ENCODE peak calls at places on chromosomes 4 and X, in four cellular contexts. L is HCT116, M is MM.1S, J is neural progenitor cell. O is an unnamed sample.

GRCh38 chr4:115113382-115114106 is at the start of gene NDST4:
- DNase-seq in L (no peak), M (no peak), J (peak), O (no peak)

GRCh38 chr4:105895609-105896460 is 564 bp downstream of the NPNT start:
- DNase-seq in L (no peak), M (peak), J (peak), O (no peak)

GRCh38 chr4:154416183-154416543 is 75.4 kb downstream of the DCHS2 start:
- DNase-seq in L (no peak), M (no peak), J (peak), O (peak)

GRCh38 chr4:125123710-125124109 is 191.0 kb upstream of the FAT4 start:
- DNase-seq in L (no peak), M (no peak), J (no peak), O (no peak)

GRCh38 chr4:54186371-54186770 is 42.7 kb upstream of the PDGFRA start:
- DNase-seq in L (no peak), M (no peak), J (no peak), O (no peak)

GRCh38 chr4:81260443-81261102 is 45.6 kb upstream of the PRKG2 start:
- DNase-seq in L (no peak), M (no peak), J (peak), O (peak)

GRCh38 chrX:11151799-11152591 is 40.9 kb downstream of the HCCS start:
- DNase-seq in L (no peak), M (no peak), J (peak), O (no peak)

GRCh38 chr4:56238251-56238650 is 149.0 kb downstream of the AASDH start:
- DNase-seq in L (no peak), M (no peak), J (no peak), O (no peak)

GRCh38 chr4:101198741-101199339 is 148.5 kb downstream of the PPP3CA start:
- DNase-seq in L (no peak), M (no peak), J (no peak), O (no peak)

GRCh38 chr4:91734682-91735081 is 569.1 kb upstream of the GRID2 start:
- DNase-seq in L (no peak), M (no peak), J (no peak), O (no peak)

GRCh38 chrX:130158311-130158710 is 7.3 kb downstream of the AIFM1 start:
- DNase-seq in L (no peak), M (no peak), J (no peak), O (no peak)

GRCh38 chr4:139131209-139131870 is 45.7 kb downstream of the ELF2 start:
- DNase-seq in L (no peak), M (no peak), J (no peak), O (no peak)

DNA sequence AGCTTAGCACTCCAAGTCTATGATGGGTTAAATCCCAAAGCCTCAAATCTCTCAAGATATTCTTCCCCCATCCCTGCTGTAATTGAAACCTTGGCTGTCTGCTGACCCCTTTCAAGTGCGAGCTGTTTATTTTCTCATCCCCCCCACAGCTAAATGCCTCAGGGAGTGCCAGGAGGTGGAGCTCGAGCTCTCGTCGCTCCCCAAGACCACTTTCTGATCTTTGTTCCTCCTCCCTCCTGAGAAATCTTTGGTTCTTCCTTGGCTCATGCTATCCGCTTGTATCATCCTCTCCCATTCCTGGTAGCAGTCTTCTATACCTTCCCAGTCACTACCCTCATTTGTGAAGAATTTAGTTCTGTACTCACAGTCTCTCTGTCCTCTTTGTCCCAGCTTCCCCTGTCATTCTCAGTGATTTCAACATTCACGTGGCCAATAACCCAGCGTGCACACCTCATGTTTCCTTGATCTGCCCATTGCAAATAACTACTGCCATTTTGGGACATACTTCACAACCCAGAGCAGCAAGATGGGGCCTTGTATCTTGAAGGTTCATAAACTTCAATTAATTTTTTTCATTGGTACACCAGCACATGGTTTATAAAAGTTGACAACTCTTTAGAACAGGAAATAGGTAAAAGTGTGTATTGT is 9.2 kb upstream of the SLC25A43 start:
- DNase-seq in L (no peak), M (no peak), J (peak), O (no peak)
- TF ChIP-seq CTCF in L (no peak), M (no peak), J (no peak), O (peak)

GRCh38 chr4:75973770-75974169 is 17.0 kb downstream of the SDAD1 start:
- DNase-seq in L (no peak), M (no peak), J (no peak), O (no peak)

GRCh38 chr4:75980576-75980975 is 10.2 kb downstream of the SDAD1 start:
- DNase-seq in L (no peak), M (no peak), J (no peak), O (no peak)

DNA sequence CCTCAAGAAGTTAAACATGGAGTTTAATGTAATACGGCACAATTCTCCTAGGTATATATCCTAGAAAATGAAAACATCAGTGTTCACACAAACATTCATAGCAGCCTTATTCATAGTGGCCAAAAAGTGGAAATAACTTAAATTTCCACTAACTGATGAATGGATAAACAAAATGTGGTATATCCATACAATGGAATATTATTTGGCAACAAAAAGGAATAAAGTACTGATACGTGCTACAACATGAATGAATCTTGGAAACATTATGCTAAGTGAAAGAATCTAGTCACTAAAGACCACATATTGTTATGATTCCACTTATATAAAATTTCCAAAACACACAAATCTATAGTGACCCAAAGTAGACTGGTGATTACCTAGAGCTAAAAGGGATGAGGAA is 14.6 kb downstream of the SDAD1 start:
- DNase-seq in L (no peak), M (no peak), J (no peak), O (no peak)
- TF ChIP-seq EZH2phosphoT487 in L (no peak), M (no peak), J (no peak), O (no peak)

DNA sequence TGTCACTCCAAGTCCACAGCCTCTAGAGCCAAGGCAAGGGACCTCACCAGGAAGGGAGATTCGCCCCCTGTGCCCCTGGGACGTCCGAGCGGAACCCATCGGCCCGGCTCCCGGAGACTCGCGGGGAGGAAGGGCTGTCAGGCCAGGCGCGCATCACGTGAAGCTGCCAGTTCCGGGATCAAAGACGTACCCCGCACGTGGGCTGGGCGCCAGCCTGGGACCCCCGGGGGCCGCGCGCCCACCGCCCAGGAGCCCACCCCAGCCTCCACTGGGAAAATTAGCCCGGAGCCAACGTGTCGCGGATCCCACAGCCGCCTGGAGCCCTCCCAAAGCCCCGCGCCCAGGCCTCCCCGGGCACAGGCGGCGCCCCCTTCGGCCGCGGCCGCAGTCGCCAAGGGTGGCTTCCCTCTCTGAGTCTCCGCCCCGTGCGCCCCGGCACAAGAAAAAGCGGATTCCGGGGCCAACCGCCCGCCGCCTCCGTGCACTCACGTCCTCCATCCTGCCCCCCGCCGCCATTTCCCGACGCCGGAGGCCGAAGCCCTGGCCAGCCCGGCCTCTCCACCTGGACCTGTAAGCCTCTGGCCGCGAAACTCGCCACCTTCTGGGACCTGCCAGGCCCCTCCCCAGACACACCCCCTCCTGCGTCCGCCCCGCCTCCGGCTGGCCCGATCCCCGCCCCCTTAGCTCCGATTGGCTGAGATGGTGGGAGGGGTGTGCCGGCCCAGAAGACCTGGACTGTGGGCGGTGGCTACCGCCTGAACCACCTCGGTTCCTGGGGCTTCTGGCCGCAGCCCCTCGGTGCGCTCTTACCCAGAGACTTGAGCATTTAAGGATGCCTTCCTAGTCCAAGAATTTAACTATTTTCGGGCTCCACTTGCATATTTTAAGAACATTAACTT is at the start of gene TMEM192:
- DNase-seq in L (peak), M (peak), J (peak), O (peak)
- TF ChIP-seq CTCF in L (peak), M (peak), J (peak), O (peak)

GRCh38 chrX:14006489-14006888 is 23.2 kb downstream of the GEMIN8 start:
- DNase-seq in L (no peak), M (no peak), J (no peak), O (no peak)
- TF ChIP-seq EZH2phosphoT487 in L (no peak), M (no peak), J (no peak), O (no peak)

DNA sequence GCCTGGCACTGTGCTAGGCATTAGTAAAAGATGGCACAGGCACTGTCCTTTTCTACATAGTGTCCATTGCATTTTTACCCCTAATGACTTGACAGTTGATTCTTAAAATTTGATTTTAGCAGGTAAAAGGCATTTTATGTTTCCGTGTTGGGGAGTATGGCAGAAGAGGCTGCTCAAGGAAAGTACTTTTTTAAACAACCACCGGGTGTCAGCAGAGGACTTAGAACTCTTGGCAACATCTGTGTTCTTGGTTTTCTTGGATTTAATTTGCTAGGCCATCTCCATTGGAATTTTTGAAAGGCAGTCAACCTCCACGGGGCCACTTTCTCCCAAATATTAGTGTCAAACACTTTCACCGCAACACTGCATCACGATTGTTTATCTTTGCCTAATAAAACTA is 102.9 kb downstream of the TSPAN7 start:
- DNase-seq in L (peak), M (peak), J (peak), O (peak)
- TF ChIP-seq CTCF in L (peak), M (peak), J (peak), O (peak)

GRCh38 chrX:132219343-132219768 is at the start of gene RAP2C:
- DNase-seq in L (peak), M (peak), J (peak), O (peak)
- TF ChIP-seq EZH2phosphoT487 in L (no peak), M (no peak), J (no peak), O (no peak)

DNA sequence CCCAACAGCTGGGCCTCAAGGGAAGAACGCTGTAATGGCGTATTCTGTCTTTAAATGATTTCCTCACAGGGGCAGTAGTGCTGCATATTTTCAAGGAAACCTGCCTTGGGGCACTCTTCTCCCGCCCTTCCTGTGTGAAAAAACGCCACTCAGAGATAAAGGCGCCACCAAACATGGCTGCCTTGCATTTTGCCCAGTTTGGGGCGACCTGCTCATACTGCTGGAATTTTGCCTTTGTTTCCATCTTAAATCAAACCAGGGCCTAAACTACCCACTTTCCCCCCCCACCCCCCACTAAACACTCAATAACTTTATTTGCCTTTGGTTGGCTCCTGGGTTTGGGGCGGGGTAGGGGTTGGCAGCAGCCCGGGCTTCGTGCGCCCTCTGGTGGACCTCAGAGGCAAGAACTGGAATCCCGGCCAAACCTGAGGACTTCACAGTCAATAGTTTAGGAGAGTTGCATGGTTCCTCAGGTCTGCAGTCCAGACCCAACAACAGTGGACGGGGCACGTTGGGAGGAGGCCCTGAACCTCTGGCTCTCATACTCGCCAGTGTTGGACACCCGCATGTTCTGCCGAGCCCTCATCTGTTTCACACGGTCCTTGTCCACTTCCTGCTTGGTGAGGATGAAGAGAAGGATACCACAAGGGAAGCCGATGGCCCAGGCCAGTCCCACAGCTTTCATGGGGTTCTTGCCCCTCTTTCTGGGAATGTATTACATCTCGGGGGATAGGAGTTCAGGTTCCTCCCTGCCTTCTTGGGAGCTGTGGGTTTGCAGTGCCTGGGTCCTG is 220.1 kb upstream of the STK26 start:
- DNase-seq in L (no peak), M (peak), J (no peak), O (peak)
- TF ChIP-seq CTCF in L (peak), M (peak), J (peak), O (peak)

GRCh38 chrX:2696698-2697215 is 5.7 kb downstream of the CD99 start:
- DNase-seq in L (no peak), M (no peak), J (no peak), O (peak)
- TF ChIP-seq EZH2phosphoT487 in L (no peak), M (no peak), J (no peak), O (no peak)

GRCh38 chr4:109801895-109802319 is at the start of gene CFI:
- DNase-seq in L (no peak), M (no peak), J (no peak), O (no peak)

GRCh38 chr4:109801099-109801789 is 555 bp downstream of the CFI start:
- DNase-seq in L (no peak), M (no peak), J (no peak), O (no peak)

GRCh38 chr4:109809657-109810056 is 5.9 kb upstream of the GAR1 start:
- DNase-seq in L (no peak), M (no peak), J (no peak), O (no peak)

GRCh38 chr4:109798866-109799265 is 2.9 kb downstream of the CFI start:
- DNase-seq in L (no peak), M (no peak), J (no peak), O (no peak)

GRCh38 chr4:109803924-109804571 is 2.2 kb upstream of the CFI start:
- DNase-seq in L (peak), M (peak), J (peak), O (peak)
- TF ChIP-seq CTCF in L (peak), M (peak), J (peak), O (peak)

GRCh38 chr4:3523628-3524221 is 8.5 kb downstream of the LRPAP1 start:
- DNase-seq in L (no peak), M (no peak), J (no peak), O (no peak)
- TF ChIP-seq EZH2phosphoT487 in L (no peak), M (no peak), J (no peak), O (no peak)

O was measured in OCI-LY7.